ENCODE peak calls at places on chromosome 22, in nine cellular contexts. D is breast epithelium, J is transverse colon, P is stomach, A is thyroid gland, L is IMR-90, U is testis, G is spleen, K is HepG2. B is an unnamed sample. For H3K4me1, the result is how much of the 10 kb centered on the place peaks cover.

GRCh38 chr22:30212363-30212995 is 34.1 kb downstream of the LIF start:
- DNase-seq in D (peak), J (peak), P (peak), A (peak), L (peak), U (peak), G (peak), K (peak), B (peak)

GRCh38 chr22:21926728-21927127 is 25.9 kb downstream of the PPM1F start:
- DNase-seq in D (no peak), J (no peak), P (no peak), A (no peak), L (no peak), U (no peak), G (peak), K (no peak), B (no peak)

GRCh38 chr22:20155330-20156041 is 4.6 kb upstream of the CCDC188 start:
- DNase-seq in D (no peak), J (no peak), P (peak), A (no peak), L (no peak), U (no peak), G (peak), K (peak), B (no peak)

GRCh38 chr22:19855504-19856409 is 1.1 kb upstream of the GNB1L start:
- DNase-seq in D (peak), J (peak), P (peak), A (peak), L (peak), U (peak), G (peak), K (peak), B (no peak)

GRCh38 chr22:39103431-39103830 is 6.4 kb downstream of the APOBEC3H start:
- DNase-seq in D (no peak), J (no peak), P (no peak), A (no peak), L (no peak), U (no peak), G (no peak), K (no peak), B (no peak)

GRCh38 chr22:49046546-49047305 is 780.9 kb downstream of the BRD1 start:
- DNase-seq in D (no peak), J (no peak), P (no peak), A (no peak), L (no peak), U (peak), G (no peak), K (peak), B (peak)

GRCh38 chr22:17085277-17086091 is 684 bp downstream of the IL17RA start:
- DNase-seq in D (peak), J (peak), P (peak), A (peak), L (no peak), U (no peak), G (no peak), K (no peak), B (peak)

GRCh38 chr22:49616356-49617231 is 211.1 kb downstream of the BRD1 start:
- DNase-seq in D (no peak), J (no peak), P (no peak), A (no peak), L (no peak), U (no peak), G (peak), K (no peak), B (no peak)

GRCh38 chr22:32904044-32904443 is 102.5 kb downstream of the TIMP3 start:
- DNase-seq in D (no peak), J (peak), P (no peak), A (peak), L (peak), U (peak), G (no peak), K (peak), B (no peak)

GRCh38 chr22:50600541-50600940 is at the start of gene MAPK8IP2:
- DNase-seq in D (no peak), J (no peak), P (no peak), A (no peak), L (no peak), U (peak), G (peak), K (no peak), B (no peak)

GRCh38 chr22:30432096-30432495 is 6.5 kb downstream of the MTFP1 start:
- DNase-seq in D (no peak), J (no peak), P (no peak), A (no peak), L (no peak), U (no peak), G (no peak), K (no peak), B (no peak)

GRCh38 chr22:19824197-19825015 is 30.3 kb downstream of the GNB1L start:
- DNase-seq in D (peak), J (no peak), P (peak), A (peak), L (no peak), U (peak), G (no peak), K (peak), B (peak)

GRCh38 chr22:42699281-42699681 is 21.4 kb downstream of the A4GALT start:
- DNase-seq in D (no peak), J (no peak), P (no peak), A (no peak), L (no peak), U (no peak), G (no peak), K (no peak), B (no peak)

GRCh38 chr22:42700355-42700754 is 20.3 kb downstream of the A4GALT start:
- DNase-seq in D (no peak), J (no peak), P (no peak), A (no peak), L (no peak), U (no peak), G (no peak), K (no peak), B (no peak)

GRCh38 chr22:42701694-42702093 is 19.0 kb downstream of the A4GALT start:
- DNase-seq in D (no peak), J (no peak), P (no peak), A (no peak), L (no peak), U (no peak), G (no peak), K (no peak), B (no peak)

GRCh38 chr22:42700901-42701300 is 19.8 kb downstream of the A4GALT start:
- DNase-seq in D (no peak), J (no peak), P (no peak), A (no peak), L (no peak), U (no peak), G (no peak), K (no peak), B (no peak)

GRCh38 chr22:42699953-42700352 is 20.7 kb downstream of the A4GALT start:
- DNase-seq in D (no peak), J (no peak), P (no peak), A (no peak), L (no peak), U (no peak), G (no peak), K (no peak), B (no peak)
- H3K4me1 ChIP-seq in D (under half), J (under half), P (half or more), A (under half), L (under half), U (under half), G (under half), K (under half), B (under half)

GRCh38 chr22:25752615-25753214 is 10.7 kb downstream of the MYO18B start:
- DNase-seq in D (no peak), J (no peak), P (no peak), A (no peak), L (no peak), U (no peak), G (no peak), K (no peak), B (no peak)

GRCh38 chr22:25751174-25751581 is 9.2 kb downstream of the MYO18B start:
- DNase-seq in D (no peak), J (no peak), P (peak), A (no peak), L (no peak), U (no peak), G (no peak), K (no peak), B (no peak)

GRCh38 chr22:25748704-25749103 is 6.7 kb downstream of the MYO18B start:
- DNase-seq in D (no peak), J (peak), P (peak), A (no peak), L (no peak), U (no peak), G (no peak), K (peak), B (no peak)

GRCh38 chr22:25749420-25750169 is 7.6 kb downstream of the MYO18B start:
- DNase-seq in D (no peak), J (no peak), P (no peak), A (no peak), L (no peak), U (no peak), G (no peak), K (no peak), B (no peak)

GRCh38 chr22:25750569-25751173 is 8.7 kb downstream of the MYO18B start:
- DNase-seq in D (no peak), J (no peak), P (no peak), A (no peak), L (no peak), U (no peak), G (no peak), K (no peak), B (no peak)
- H3K27ac ChIP-seq in D (no peak), J (no peak), P (peak), A (no peak), L (no peak), U (no peak), G (no peak), K (no peak), B (peak)

GRCh38 chr22:28841111-28841510 is 40.7 kb upstream of the XBP1 start:
- DNase-seq in D (no peak), J (no peak), P (no peak), A (no peak), L (no peak), U (no peak), G (no peak), K (peak), B (no peak)
- TF ChIP-seq CTCF in D (no peak), J (no peak), P (no peak), A (no peak), L (no peak), U (no peak), G (no peak), K (no peak), B (no peak)

DNA sequence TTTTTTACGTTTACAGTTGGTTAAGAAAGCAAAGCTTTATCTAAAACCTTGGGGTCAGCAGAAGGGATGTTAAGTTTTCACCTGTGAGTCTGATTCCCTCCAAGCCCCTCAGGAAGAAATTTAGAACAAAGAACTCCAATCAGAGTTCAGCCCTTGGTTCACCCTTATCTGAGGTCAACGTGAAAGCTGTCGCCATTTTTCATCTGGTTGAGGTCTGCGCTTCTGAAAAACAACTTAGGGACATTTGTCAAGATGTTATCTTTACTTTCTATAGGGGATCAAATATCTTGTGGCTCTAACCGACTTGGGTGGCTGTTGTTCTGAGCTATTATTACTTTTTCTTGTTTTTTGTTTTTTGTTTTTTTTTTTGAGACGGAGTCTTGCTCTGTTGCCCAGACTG is 30.0 kb downstream of the RGL4 start:
- DNase-seq in D (no peak), J (no peak), P (no peak), A (no peak), L (no peak), U (no peak), G (no peak), K (no peak), B (no peak)
- H3K4me1 ChIP-seq in D (under half), J (under half), P (under half), A (under half), L (under half), U (under half), G (under half), K (under half), B (under half)

B was measured in ascending aorta.